ENCODE peak calls at places on chromosomes 16 and 17, in seven cellular contexts. One of them, this sample, is unnamed.

GRCh38 chr16:10895053-10895946 is 18.3 kb downstream of the CIITA start:
- DNase-seq in non-pigmented ciliary epithelial cell: no peak
- DNase-seq in stimulated activated CD4-positive, alpha-beta T cell treated with anti-CD3 and anti-CD28 coated beads, TNF-alpha, amount 100 ng/mL, for 1 hour: no peak
- DNase-seq in DMS53: peak
- DNase-seq in brain microvascular endothelial cell: peak
- DNase-seq in HCT116: no peak
- DNase-seq in activated CD4-positive, alpha-beta memory T cell treated with anti-CD3 and anti-CD28 coated beads for 36 hours: peak
- DNase-seq in this sample: no peak

GRCh38 chr17:40903129-40903847 is 18.2 kb upstream of the KRT20 start:
- DNase-seq in non-pigmented ciliary epithelial cell: no peak
- DNase-seq in stimulated activated CD4-positive, alpha-beta T cell treated with anti-CD3 and anti-CD28 coated beads, TNF-alpha, amount 100 ng/mL, for 1 hour: no peak
- DNase-seq in DMS53: peak
- DNase-seq in brain microvascular endothelial cell: peak
- DNase-seq in HCT116: peak
- DNase-seq in activated CD4-positive, alpha-beta memory T cell treated with anti-CD3 and anti-CD28 coated beads for 36 hours: no peak
- DNase-seq in this sample: peak

GRCh38 chr16:27973678-27974077 is 89.8 kb downstream of the GSG1L start:
- DNase-seq in non-pigmented ciliary epithelial cell: no peak
- DNase-seq in stimulated activated CD4-positive, alpha-beta T cell treated with anti-CD3 and anti-CD28 coated beads, TNF-alpha, amount 100 ng/mL, for 1 hour: no peak
- DNase-seq in DMS53: no peak
- DNase-seq in brain microvascular endothelial cell: no peak
- DNase-seq in HCT116: no peak
- DNase-seq in activated CD4-positive, alpha-beta memory T cell treated with anti-CD3 and anti-CD28 coated beads for 36 hours: no peak
- DNase-seq in this sample: no peak

GRCh38 chr16:10181196-10182162 is 749 bp downstream of the GRIN2A start:
- DNase-seq in non-pigmented ciliary epithelial cell: no peak
- DNase-seq in stimulated activated CD4-positive, alpha-beta T cell treated with anti-CD3 and anti-CD28 coated beads, TNF-alpha, amount 100 ng/mL, for 1 hour: peak
- DNase-seq in DMS53: no peak
- DNase-seq in brain microvascular endothelial cell: peak
- DNase-seq in HCT116: peak
- DNase-seq in activated CD4-positive, alpha-beta memory T cell treated with anti-CD3 and anti-CD28 coated beads for 36 hours: peak
- DNase-seq in this sample: peak

GRCh38 chr16:4994719-4995434 is 36.7 kb downstream of the SEC14L5 start:
- DNase-seq in non-pigmented ciliary epithelial cell: no peak
- DNase-seq in stimulated activated CD4-positive, alpha-beta T cell treated with anti-CD3 and anti-CD28 coated beads, TNF-alpha, amount 100 ng/mL, for 1 hour: no peak
- DNase-seq in DMS53: no peak
- DNase-seq in brain microvascular endothelial cell: no peak
- DNase-seq in HCT116: no peak
- DNase-seq in activated CD4-positive, alpha-beta memory T cell treated with anti-CD3 and anti-CD28 coated beads for 36 hours: no peak
- DNase-seq in this sample: no peak

GRCh38 chr16:85232369-85233142 is 120.3 kb upstream of the CIBAR2 start:
- DNase-seq in non-pigmented ciliary epithelial cell: no peak
- DNase-seq in stimulated activated CD4-positive, alpha-beta T cell treated with anti-CD3 and anti-CD28 coated beads, TNF-alpha, amount 100 ng/mL, for 1 hour: no peak
- DNase-seq in DMS53: no peak
- DNase-seq in brain microvascular endothelial cell: no peak
- DNase-seq in HCT116: no peak
- DNase-seq in activated CD4-positive, alpha-beta memory T cell treated with anti-CD3 and anti-CD28 coated beads for 36 hours: no peak
- DNase-seq in this sample: no peak

GRCh38 chr17:58249270-58250133 is 11.1 kb downstream of the LPO start:
- DNase-seq in non-pigmented ciliary epithelial cell: no peak
- DNase-seq in stimulated activated CD4-positive, alpha-beta T cell treated with anti-CD3 and anti-CD28 coated beads, TNF-alpha, amount 100 ng/mL, for 1 hour: peak
- DNase-seq in DMS53: peak
- DNase-seq in brain microvascular endothelial cell: peak
- DNase-seq in HCT116: peak
- DNase-seq in activated CD4-positive, alpha-beta memory T cell treated with anti-CD3 and anti-CD28 coated beads for 36 hours: peak
- DNase-seq in this sample: peak

GRCh38 chr17:65243838-65244237 is 106.7 kb downstream of the RGS9 start:
- DNase-seq in non-pigmented ciliary epithelial cell: no peak
- DNase-seq in stimulated activated CD4-positive, alpha-beta T cell treated with anti-CD3 and anti-CD28 coated beads, TNF-alpha, amount 100 ng/mL, for 1 hour: no peak
- DNase-seq in DMS53: peak
- DNase-seq in brain microvascular endothelial cell: no peak
- DNase-seq in HCT116: peak
- DNase-seq in activated CD4-positive, alpha-beta memory T cell treated with anti-CD3 and anti-CD28 coated beads for 36 hours: peak
- DNase-seq in this sample: no peak

GRCh38 chr16:72179592-72179991 is 7.6 kb upstream of the PMFBP1 start:
- DNase-seq in non-pigmented ciliary epithelial cell: no peak
- DNase-seq in stimulated activated CD4-positive, alpha-beta T cell treated with anti-CD3 and anti-CD28 coated beads, TNF-alpha, amount 100 ng/mL, for 1 hour: no peak
- DNase-seq in DMS53: peak
- DNase-seq in brain microvascular endothelial cell: no peak
- DNase-seq in HCT116: no peak
- DNase-seq in activated CD4-positive, alpha-beta memory T cell treated with anti-CD3 and anti-CD28 coated beads for 36 hours: no peak
- DNase-seq in this sample: no peak

GRCh38 chr16:24035127-24035842 is 199.5 kb downstream of the PRKCB start:
- DNase-seq in non-pigmented ciliary epithelial cell: no peak
- DNase-seq in stimulated activated CD4-positive, alpha-beta T cell treated with anti-CD3 and anti-CD28 coated beads, TNF-alpha, amount 100 ng/mL, for 1 hour: no peak
- DNase-seq in DMS53: no peak
- DNase-seq in brain microvascular endothelial cell: no peak
- DNase-seq in HCT116: no peak
- DNase-seq in activated CD4-positive, alpha-beta memory T cell treated with anti-CD3 and anti-CD28 coated beads for 36 hours: peak
- DNase-seq in this sample: no peak

GRCh38 chr16:72876221-72876620 is 171.7 kb downstream of the ZFHX3 start:
- DNase-seq in non-pigmented ciliary epithelial cell: peak
- DNase-seq in stimulated activated CD4-positive, alpha-beta T cell treated with anti-CD3 and anti-CD28 coated beads, TNF-alpha, amount 100 ng/mL, for 1 hour: no peak
- DNase-seq in DMS53: no peak
- DNase-seq in brain microvascular endothelial cell: peak
- DNase-seq in HCT116: no peak
- DNase-seq in activated CD4-positive, alpha-beta memory T cell treated with anti-CD3 and anti-CD28 coated beads for 36 hours: peak
- DNase-seq in this sample: peak

GRCh38 chr16:78505544-78506371 is 406.3 kb downstream of the WWOX start:
- DNase-seq in non-pigmented ciliary epithelial cell: no peak
- DNase-seq in stimulated activated CD4-positive, alpha-beta T cell treated with anti-CD3 and anti-CD28 coated beads, TNF-alpha, amount 100 ng/mL, for 1 hour: no peak
- DNase-seq in DMS53: peak
- DNase-seq in brain microvascular endothelial cell: peak
- DNase-seq in HCT116: no peak
- DNase-seq in activated CD4-positive, alpha-beta memory T cell treated with anti-CD3 and anti-CD28 coated beads for 36 hours: no peak
- DNase-seq in this sample: no peak

GRCh38 chr17:59493867-59494266 is 71.5 kb upstream of the DHX40 start:
- DNase-seq in non-pigmented ciliary epithelial cell: no peak
- DNase-seq in stimulated activated CD4-positive, alpha-beta T cell treated with anti-CD3 and anti-CD28 coated beads, TNF-alpha, amount 100 ng/mL, for 1 hour: no peak
- DNase-seq in DMS53: peak
- DNase-seq in brain microvascular endothelial cell: no peak
- DNase-seq in HCT116: no peak
- DNase-seq in activated CD4-positive, alpha-beta memory T cell treated with anti-CD3 and anti-CD28 coated beads for 36 hours: no peak
- DNase-seq in this sample: no peak

GRCh38 chr17:7330099-7331015 is 1.2 kb upstream of the NEURL4 start:
- DNase-seq in non-pigmented ciliary epithelial cell: no peak
- DNase-seq in stimulated activated CD4-positive, alpha-beta T cell treated with anti-CD3 and anti-CD28 coated beads, TNF-alpha, amount 100 ng/mL, for 1 hour: peak
- DNase-seq in DMS53: peak
- DNase-seq in brain microvascular endothelial cell: peak
- DNase-seq in HCT116: peak
- DNase-seq in activated CD4-positive, alpha-beta memory T cell treated with anti-CD3 and anti-CD28 coated beads for 36 hours: peak
- DNase-seq in this sample: peak

GRCh38 chr17:10224592-10225195 is 26.3 kb upstream of the GAS7 start:
- DNase-seq in non-pigmented ciliary epithelial cell: no peak
- DNase-seq in stimulated activated CD4-positive, alpha-beta T cell treated with anti-CD3 and anti-CD28 coated beads, TNF-alpha, amount 100 ng/mL, for 1 hour: no peak
- DNase-seq in DMS53: no peak
- DNase-seq in brain microvascular endothelial cell: no peak
- DNase-seq in HCT116: no peak
- DNase-seq in activated CD4-positive, alpha-beta memory T cell treated with anti-CD3 and anti-CD28 coated beads for 36 hours: no peak
- DNase-seq in this sample: no peak

GRCh38 chr16:57923418-57923817 is 47.5 kb downstream of the CNGB1 start:
- DNase-seq in non-pigmented ciliary epithelial cell: no peak
- DNase-seq in stimulated activated CD4-positive, alpha-beta T cell treated with anti-CD3 and anti-CD28 coated beads, TNF-alpha, amount 100 ng/mL, for 1 hour: no peak
- DNase-seq in DMS53: no peak
- DNase-seq in brain microvascular endothelial cell: no peak
- DNase-seq in HCT116: no peak
- DNase-seq in activated CD4-positive, alpha-beta memory T cell treated with anti-CD3 and anti-CD28 coated beads for 36 hours: no peak
- DNase-seq in this sample: no peak

GRCh38 chr17:65530985-65531507 is 30.4 kb downstream of the AXIN2 start:
- DNase-seq in non-pigmented ciliary epithelial cell: no peak
- DNase-seq in stimulated activated CD4-positive, alpha-beta T cell treated with anti-CD3 and anti-CD28 coated beads, TNF-alpha, amount 100 ng/mL, for 1 hour: no peak
- DNase-seq in DMS53: no peak
- DNase-seq in brain microvascular endothelial cell: peak
- DNase-seq in HCT116: no peak
- DNase-seq in activated CD4-positive, alpha-beta memory T cell treated with anti-CD3 and anti-CD28 coated beads for 36 hours: no peak
- DNase-seq in this sample: no peak

GRCh38 chr17:40329981-40330794 is 21.2 kb downstream of the RARA start:
- DNase-seq in non-pigmented ciliary epithelial cell: no peak
- DNase-seq in stimulated activated CD4-positive, alpha-beta T cell treated with anti-CD3 and anti-CD28 coated beads, TNF-alpha, amount 100 ng/mL, for 1 hour: no peak
- DNase-seq in DMS53: peak
- DNase-seq in brain microvascular endothelial cell: no peak
- DNase-seq in HCT116: no peak
- DNase-seq in activated CD4-positive, alpha-beta memory T cell treated with anti-CD3 and anti-CD28 coated beads for 36 hours: peak
- DNase-seq in this sample: no peak

GRCh38 chr17:74274703-74275340 is 788 bp downstream of the DNAI2 start:
- DNase-seq in non-pigmented ciliary epithelial cell: no peak
- DNase-seq in stimulated activated CD4-positive, alpha-beta T cell treated with anti-CD3 and anti-CD28 coated beads, TNF-alpha, amount 100 ng/mL, for 1 hour: no peak
- DNase-seq in DMS53: peak
- DNase-seq in brain microvascular endothelial cell: no peak
- DNase-seq in HCT116: no peak
- DNase-seq in activated CD4-positive, alpha-beta memory T cell treated with anti-CD3 and anti-CD28 coated beads for 36 hours: no peak
- DNase-seq in this sample: no peak

GRCh38 chr17:67377727-67378443 is 804 bp downstream of the PITPNC1 start:
- DNase-seq in non-pigmented ciliary epithelial cell: no peak
- DNase-seq in stimulated activated CD4-positive, alpha-beta T cell treated with anti-CD3 and anti-CD28 coated beads, TNF-alpha, amount 100 ng/mL, for 1 hour: peak
- DNase-seq in DMS53: peak
- DNase-seq in brain microvascular endothelial cell: no peak
- DNase-seq in HCT116: no peak
- DNase-seq in activated CD4-positive, alpha-beta memory T cell treated with anti-CD3 and anti-CD28 coated beads for 36 hours: peak
- DNase-seq in this sample: peak

GRCh38 chr17:77131919-77132318 is 8.8 kb upstream of the SEC14L1 start:
- DNase-seq in non-pigmented ciliary epithelial cell: no peak
- DNase-seq in stimulated activated CD4-positive, alpha-beta T cell treated with anti-CD3 and anti-CD28 coated beads, TNF-alpha, amount 100 ng/mL, for 1 hour: no peak
- DNase-seq in DMS53: no peak
- DNase-seq in brain microvascular endothelial cell: no peak
- DNase-seq in HCT116: no peak
- DNase-seq in activated CD4-positive, alpha-beta memory T cell treated with anti-CD3 and anti-CD28 coated beads for 36 hours: no peak
- DNase-seq in this sample: peak

GRCh38 chr17:8465381-8466158 is 29.9 kb downstream of the NDEL1 start:
- DNase-seq in non-pigmented ciliary epithelial cell: no peak
- DNase-seq in stimulated activated CD4-positive, alpha-beta T cell treated with anti-CD3 and anti-CD28 coated beads, TNF-alpha, amount 100 ng/mL, for 1 hour: no peak
- DNase-seq in DMS53: no peak
- DNase-seq in brain microvascular endothelial cell: no peak
- DNase-seq in HCT116: no peak
- DNase-seq in activated CD4-positive, alpha-beta memory T cell treated with anti-CD3 and anti-CD28 coated beads for 36 hours: no peak
- DNase-seq in this sample: no peak

GRCh38 chr16:18804540-18804939 is 3.2 kb upstream of the ARL6IP1 start:
- DNase-seq in non-pigmented ciliary epithelial cell: no peak
- DNase-seq in stimulated activated CD4-positive, alpha-beta T cell treated with anti-CD3 and anti-CD28 coated beads, TNF-alpha, amount 100 ng/mL, for 1 hour: no peak
- DNase-seq in DMS53: no peak
- DNase-seq in brain microvascular endothelial cell: no peak
- DNase-seq in HCT116: no peak
- DNase-seq in activated CD4-positive, alpha-beta memory T cell treated with anti-CD3 and anti-CD28 coated beads for 36 hours: no peak
- DNase-seq in this sample: no peak

GRCh38 chr16:57572978-57573733 is 30.7 kb downstream of the ADGRG5 start:
- DNase-seq in non-pigmented ciliary epithelial cell: no peak
- DNase-seq in stimulated activated CD4-positive, alpha-beta T cell treated with anti-CD3 and anti-CD28 coated beads, TNF-alpha, amount 100 ng/mL, for 1 hour: no peak
- DNase-seq in DMS53: no peak
- DNase-seq in brain microvascular endothelial cell: no peak
- DNase-seq in HCT116: no peak
- DNase-seq in activated CD4-positive, alpha-beta memory T cell treated with anti-CD3 and anti-CD28 coated beads for 36 hours: no peak
- DNase-seq in this sample: no peak

GRCh38 chr17:39739020-39739884 is 1.5 kb downstream of the GRB7 start:
- DNase-seq in non-pigmented ciliary epithelial cell: no peak
- DNase-seq in stimulated activated CD4-positive, alpha-beta T cell treated with anti-CD3 and anti-CD28 coated beads, TNF-alpha, amount 100 ng/mL, for 1 hour: no peak
- DNase-seq in DMS53: peak
- DNase-seq in brain microvascular endothelial cell: no peak
- DNase-seq in HCT116: peak
- DNase-seq in activated CD4-positive, alpha-beta memory T cell treated with anti-CD3 and anti-CD28 coated beads for 36 hours: no peak
- DNase-seq in this sample: peak

GRCh38 chr17:79760197-79760906 is 17.6 kb upstream of the CBX2 start:
- DNase-seq in non-pigmented ciliary epithelial cell: no peak
- DNase-seq in stimulated activated CD4-positive, alpha-beta T cell treated with anti-CD3 and anti-CD28 coated beads, TNF-alpha, amount 100 ng/mL, for 1 hour: no peak
- DNase-seq in DMS53: no peak
- DNase-seq in brain microvascular endothelial cell: no peak
- DNase-seq in HCT116: no peak
- DNase-seq in activated CD4-positive, alpha-beta memory T cell treated with anti-CD3 and anti-CD28 coated beads for 36 hours: no peak
- DNase-seq in this sample: no peak

GRCh38 chr16:85491798-85492616 is 121.1 kb upstream of the GSE1 start:
- DNase-seq in non-pigmented ciliary epithelial cell: no peak
- DNase-seq in stimulated activated CD4-positive, alpha-beta T cell treated with anti-CD3 and anti-CD28 coated beads, TNF-alpha, amount 100 ng/mL, for 1 hour: no peak
- DNase-seq in DMS53: no peak
- DNase-seq in brain microvascular endothelial cell: no peak
- DNase-seq in HCT116: peak
- DNase-seq in activated CD4-positive, alpha-beta memory T cell treated with anti-CD3 and anti-CD28 coated beads for 36 hours: no peak
- DNase-seq in this sample: no peak

GRCh38 chr16:80899804-80900592 is 95.6 kb upstream of the CDYL2 start:
- DNase-seq in non-pigmented ciliary epithelial cell: peak
- DNase-seq in stimulated activated CD4-positive, alpha-beta T cell treated with anti-CD3 and anti-CD28 coated beads, TNF-alpha, amount 100 ng/mL, for 1 hour: no peak
- DNase-seq in DMS53: no peak
- DNase-seq in brain microvascular endothelial cell: peak
- DNase-seq in HCT116: no peak
- DNase-seq in activated CD4-positive, alpha-beta memory T cell treated with anti-CD3 and anti-CD28 coated beads for 36 hours: no peak
- DNase-seq in this sample: peak

GRCh38 chr16:15464401-15465186 is 30.2 kb downstream of the BMERB1 start:
- DNase-seq in non-pigmented ciliary epithelial cell: no peak
- DNase-seq in stimulated activated CD4-positive, alpha-beta T cell treated with anti-CD3 and anti-CD28 coated beads, TNF-alpha, amount 100 ng/mL, for 1 hour: no peak
- DNase-seq in DMS53: no peak
- DNase-seq in brain microvascular endothelial cell: no peak
- DNase-seq in HCT116: no peak
- DNase-seq in activated CD4-positive, alpha-beta memory T cell treated with anti-CD3 and anti-CD28 coated beads for 36 hours: no peak
- DNase-seq in this sample: no peak

GRCh38 chr16:65274576-65274975 is 152.7 kb upstream of the CDH11 start:
- DNase-seq in non-pigmented ciliary epithelial cell: no peak
- DNase-seq in stimulated activated CD4-positive, alpha-beta T cell treated with anti-CD3 and anti-CD28 coated beads, TNF-alpha, amount 100 ng/mL, for 1 hour: no peak
- DNase-seq in DMS53: no peak
- DNase-seq in brain microvascular endothelial cell: peak
- DNase-seq in HCT116: no peak
- DNase-seq in activated CD4-positive, alpha-beta memory T cell treated with anti-CD3 and anti-CD28 coated beads for 36 hours: no peak
- DNase-seq in this sample: no peak

GRCh38 chr16:86101912-86102187 is 202.9 kb downstream of the IRF8 start:
- DNase-seq in non-pigmented ciliary epithelial cell: no peak
- DNase-seq in stimulated activated CD4-positive, alpha-beta T cell treated with anti-CD3 and anti-CD28 coated beads, TNF-alpha, amount 100 ng/mL, for 1 hour: no peak
- DNase-seq in DMS53: no peak
- DNase-seq in brain microvascular endothelial cell: no peak
- DNase-seq in HCT116: no peak
- DNase-seq in activated CD4-positive, alpha-beta memory T cell treated with anti-CD3 and anti-CD28 coated beads for 36 hours: no peak
- DNase-seq in this sample: no peak

GRCh38 chr16:79653337-79654000 is 52.9 kb upstream of the MAF start:
- DNase-seq in non-pigmented ciliary epithelial cell: no peak
- DNase-seq in stimulated activated CD4-positive, alpha-beta T cell treated with anti-CD3 and anti-CD28 coated beads, TNF-alpha, amount 100 ng/mL, for 1 hour: no peak
- DNase-seq in DMS53: no peak
- DNase-seq in brain microvascular endothelial cell: no peak
- DNase-seq in HCT116: no peak
- DNase-seq in activated CD4-positive, alpha-beta memory T cell treated with anti-CD3 and anti-CD28 coated beads for 36 hours: no peak
- DNase-seq in this sample: peak

GRCh38 chr16:89893642-89894548 is 20.5 kb downstream of the TCF25 start:
- DNase-seq in non-pigmented ciliary epithelial cell: no peak
- DNase-seq in stimulated activated CD4-positive, alpha-beta T cell treated with anti-CD3 and anti-CD28 coated beads, TNF-alpha, amount 100 ng/mL, for 1 hour: no peak
- DNase-seq in DMS53: no peak
- DNase-seq in brain microvascular endothelial cell: no peak
- DNase-seq in HCT116: no peak
- DNase-seq in activated CD4-positive, alpha-beta memory T cell treated with anti-CD3 and anti-CD28 coated beads for 36 hours: no peak
- DNase-seq in this sample: no peak

GRCh38 chr16:85364323-85365040 is 248.6 kb upstream of the GSE1 start:
- DNase-seq in non-pigmented ciliary epithelial cell: no peak
- DNase-seq in stimulated activated CD4-positive, alpha-beta T cell treated with anti-CD3 and anti-CD28 coated beads, TNF-alpha, amount 100 ng/mL, for 1 hour: no peak
- DNase-seq in DMS53: no peak
- DNase-seq in brain microvascular endothelial cell: peak
- DNase-seq in HCT116: no peak
- DNase-seq in activated CD4-positive, alpha-beta memory T cell treated with anti-CD3 and anti-CD28 coated beads for 36 hours: no peak
- DNase-seq in this sample: no peak

GRCh38 chr16:3589441-3589921 is 12.3 kb upstream of the NLRC3 start:
- DNase-seq in non-pigmented ciliary epithelial cell: no peak
- DNase-seq in stimulated activated CD4-positive, alpha-beta T cell treated with anti-CD3 and anti-CD28 coated beads, TNF-alpha, amount 100 ng/mL, for 1 hour: no peak
- DNase-seq in DMS53: no peak
- DNase-seq in brain microvascular endothelial cell: no peak
- DNase-seq in HCT116: no peak
- DNase-seq in activated CD4-positive, alpha-beta memory T cell treated with anti-CD3 and anti-CD28 coated beads for 36 hours: no peak
- DNase-seq in this sample: no peak